ENCODE peak calls at places on chromosomes 12 and 14, in six cellular contexts. D is Panc1, I is brain microvascular endothelial cell, S is Peyer's patch, Y is substantia nigra, V is suprapubic skin. X is an unnamed sample.

GRCh38 chr12:24418157-24418556 is 468.7 kb upstream of the SOX5 start:
- DNase-seq in Y (no peak), S (no peak), D (no peak), I (no peak), V (no peak), X (no peak)

GRCh38 chr14:69877492-69877891 is 1.7 kb upstream of the SMOC1 start:
- DNase-seq in V (no peak), I (peak), Y (peak), D (peak), S (no peak), X (no peak)

GRCh38 chr12:31369712-31370521 is 44.0 kb upstream of the SINHCAF start:
- DNase-seq in V (no peak), Y (no peak), S (no peak), D (no peak), I (peak), X (no peak)

GRCh38 chr12:68871899-68872298 is 61.1 kb downstream of the CPM start:
- DNase-seq in Y (no peak), V (no peak), I (peak), D (no peak), S (no peak), X (peak)

GRCh38 chr14:59098377-59098776 is 90.1 kb upstream of the DAAM1 start:
- DNase-seq in V (no peak), Y (no peak), I (peak), S (no peak), D (no peak), X (no peak)

GRCh38 chr14:101456246-101457159 is 104.8 kb upstream of the DIO3 start:
- DNase-seq in Y (no peak), V (no peak), I (no peak), D (no peak), S (no peak), X (no peak)

GRCh38 chr12:124667671-124668337 is 100.4 kb upstream of the NCOR2 start:
- DNase-seq in S (no peak), I (no peak), Y (no peak), D (no peak), V (no peak), X (no peak)

GRCh38 chr12:52837781-52838736 is 3.9 kb upstream of the KRT79 start:
- DNase-seq in S (no peak), V (no peak), D (no peak), Y (no peak), I (peak), X (no peak)

GRCh38 chr12:45853550-45853949 is 124.0 kb downstream of the ARID2 start:
- DNase-seq in Y (no peak), V (no peak), D (no peak), I (no peak), S (no peak), X (no peak)

GRCh38 chr12:50458606-50459005 is 46.2 kb upstream of the DIP2B start:
- DNase-seq in V (no peak), I (no peak), D (no peak), Y (no peak), S (no peak), X (no peak)

GRCh38 chr12:95815635-95816212 is 25.2 kb upstream of the NTN4 start:
- DNase-seq in V (no peak), I (no peak), S (no peak), D (no peak), Y (no peak), X (no peak)

GRCh38 chr12:106247731-106248176 is at the start of gene CKAP4:
- DNase-seq in V (peak), Y (peak), S (peak), I (peak), D (no peak), X (peak)

GRCh38 chr12:78209851-78210493 is 379.3 kb downstream of the NAV3 start:
- DNase-seq in V (no peak), S (no peak), Y (peak), D (no peak), I (no peak), X (no peak)

GRCh38 chr14:104882325-104882973 is 17.4 kb downstream of the CEP170B start:
- DNase-seq in S (peak), D (no peak), I (no peak), V (no peak), Y (no peak), X (peak)

GRCh38 chr12:131011165-131012079 is 57.7 kb downstream of the ADGRD1 start:
- DNase-seq in Y (no peak), I (no peak), D (no peak), V (peak), S (no peak), X (no peak)

GRCh38 chr12:49482095-49483051 is 56.5 kb upstream of the KCNH3 start:
- DNase-seq in Y (no peak), D (no peak), V (no peak), I (no peak), S (no peak), X (no peak)

GRCh38 chr14:101564819-101565698 is 3.8 kb downstream of the DIO3 start:
- DNase-seq in Y (no peak), S (peak), I (no peak), D (no peak), V (no peak), X (no peak)

GRCh38 chr12:125310461-125310860 is 245.2 kb downstream of the AACS start:
- DNase-seq in Y (no peak), D (no peak), S (no peak), V (no peak), I (no peak), X (no peak)

GRCh38 chr14:57390806-57391562 is 598 bp downstream of the NAA30 start:
- DNase-seq in I (no peak), S (peak), V (no peak), Y (peak), D (no peak), X (peak)

GRCh38 chr14:63467440-63468072 is 75.6 kb downstream of the PPP2R5E start:
- DNase-seq in I (no peak), Y (no peak), V (no peak), S (no peak), D (no peak), X (no peak)

GRCh38 chr12:109203480-109203879 is 87.1 kb downstream of the ACACB start:
- DNase-seq in I (no peak), S (no peak), D (no peak), V (no peak), Y (no peak), X (no peak)

GRCh38 chr12:63922446-63922845 is 77.9 kb downstream of the SRGAP1 start:
- DNase-seq in Y (no peak), S (no peak), V (no peak), I (peak), D (no peak), X (no peak)

GRCh38 chr12:117646595-117646994 is 285.2 kb upstream of the NOS1 start:
- DNase-seq in S (no peak), I (no peak), D (no peak), V (no peak), Y (no peak), X (no peak)

GRCh38 chr12:96416033-96416790 is 16.0 kb upstream of the CDK17 start:
- DNase-seq in I (peak), S (no peak), V (no peak), Y (no peak), D (no peak), X (no peak)

GRCh38 chr14:106051790-106052189 is 525.4 kb downstream of the TMEM121 start:
- DNase-seq in I (no peak), V (no peak), D (no peak), Y (no peak), S (no peak), X (no peak)

GRCh38 chr14:29242755-29243340 is 476.3 kb downstream of the FOXG1 start:
- DNase-seq in V (no peak), S (no peak), I (no peak), D (no peak), Y (no peak), X (no peak)

GRCh38 chr12:31589582-31589895 is 1.4 kb downstream of the DENND5B start:
- DNase-seq in Y (no peak), I (no peak), S (no peak), V (peak), D (no peak), X (no peak)

GRCh38 chr12:114976959-114977358 is 293.0 kb upstream of the TBX3 start:
- DNase-seq in V (no peak), I (no peak), Y (no peak), S (no peak), D (peak), X (no peak)

GRCh38 chr14:86892167-86892956 is 1100.6 kb downstream of the GALC start:
- DNase-seq in I (no peak), Y (no peak), S (no peak), D (no peak), V (no peak), X (no peak)

GRCh38 chr12:47757840-47758583 is 668 bp downstream of the RAPGEF3 start:
- DNase-seq in S (no peak), Y (peak), V (no peak), I (no peak), D (no peak), X (no peak)

GRCh38 chr14:88359500-88359899 is 26.0 kb upstream of the SPATA7 start:
- DNase-seq in I (no peak), Y (peak), V (no peak), S (no peak), D (no peak), X (no peak)

GRCh38 chr14:89428556-89429196 is 11.6 kb upstream of the FOXN3 start:
- DNase-seq in D (no peak), I (no peak), Y (no peak), S (no peak), V (no peak), X (no peak)

GRCh38 chr14:101077511-101078074 is 174.1 kb upstream of the RTL1 start:
- DNase-seq in I (peak), D (no peak), S (no peak), Y (no peak), V (peak), X (no peak)

GRCh38 chr12:1935700-1936378 is 17.4 kb upstream of the CACNA2D4 start:
- DNase-seq in I (no peak), Y (peak), V (no peak), S (no peak), D (no peak), X (no peak)

GRCh38 chr12:1933342-1933992 is 15.0 kb upstream of the CACNA2D4 start:
- DNase-seq in D (no peak), S (no peak), V (peak), Y (no peak), I (no peak), X (no peak)

GRCh38 chr12:1934068-1934467 is 15.6 kb upstream of the CACNA2D4 start:
- DNase-seq in S (no peak), Y (no peak), I (no peak), D (no peak), V (no peak), X (no peak)

GRCh38 chr12:1935242-1935641 is 16.8 kb upstream of the CACNA2D4 start:
- DNase-seq in S (no peak), D (no peak), Y (no peak), I (no peak), V (no peak), X (no peak)

DNA sequence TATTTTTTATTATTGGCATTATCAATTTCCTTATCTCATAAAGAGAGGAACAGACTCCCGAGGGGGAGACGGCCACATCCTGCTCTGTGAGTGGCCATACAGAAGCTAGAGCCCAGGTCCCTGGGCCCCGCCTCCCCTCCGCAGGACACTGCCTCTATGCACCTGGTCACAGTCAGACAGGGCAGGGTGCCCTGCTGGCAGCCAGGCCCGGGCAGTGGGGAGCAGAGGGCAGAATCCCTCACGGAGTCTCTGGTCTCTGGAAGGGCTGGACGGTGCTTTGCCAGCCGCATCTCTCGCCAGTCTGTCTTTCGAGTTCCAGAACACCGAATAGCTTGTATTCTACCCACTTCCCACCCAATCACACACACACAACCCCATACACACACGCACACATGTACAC is 16.4 kb upstream of the CACNA2D4 start:
- DNase-seq in S (no peak), V (peak), Y (no peak), I (no peak), D (no peak), X (no peak)
- H3K27ac ChIP-seq in S (no peak), V (no peak), Y (peak), I (no peak), D (no peak), X (no peak)

GRCh38 chr12:57129311-57130288 is 1.3 kb downstream of the LRP1 start:
- DNase-seq in V (no peak), S (no peak), Y (no peak), D (no peak), I (no peak), X (no peak)
- H3K27ac ChIP-seq in V (peak), S (peak), Y (peak), D (no peak), I (no peak), X (no peak)

GRCh38 chr12:572532-572899 is 90.7 kb downstream of the NINJ2 start:
- DNase-seq in Y (no peak), V (no peak), D (peak), I (no peak), S (no peak), X (no peak)
- H3K27ac ChIP-seq in Y (no peak), V (peak), D (peak), I (no peak), S (no peak), X (no peak)

GRCh38 chr12:14278294-14278953 is 87.1 kb upstream of the ATF7IP start:
- DNase-seq in V (no peak), D (no peak), S (no peak), Y (no peak), I (no peak), X (no peak)

GRCh38 chr12:14283489-14284144 is 81.9 kb upstream of the ATF7IP start:
- DNase-seq in Y (no peak), V (no peak), D (no peak), I (no peak), S (no peak), X (no peak)

GRCh38 chr12:14281539-14281938 is 83.9 kb upstream of the ATF7IP start:
- DNase-seq in S (no peak), V (no peak), I (no peak), Y (no peak), D (no peak), X (no peak)

GRCh38 chr12:14279845-14280244 is 85.6 kb upstream of the ATF7IP start:
- DNase-seq in V (no peak), I (no peak), Y (no peak), S (no peak), D (no peak), X (no peak)

DNA sequence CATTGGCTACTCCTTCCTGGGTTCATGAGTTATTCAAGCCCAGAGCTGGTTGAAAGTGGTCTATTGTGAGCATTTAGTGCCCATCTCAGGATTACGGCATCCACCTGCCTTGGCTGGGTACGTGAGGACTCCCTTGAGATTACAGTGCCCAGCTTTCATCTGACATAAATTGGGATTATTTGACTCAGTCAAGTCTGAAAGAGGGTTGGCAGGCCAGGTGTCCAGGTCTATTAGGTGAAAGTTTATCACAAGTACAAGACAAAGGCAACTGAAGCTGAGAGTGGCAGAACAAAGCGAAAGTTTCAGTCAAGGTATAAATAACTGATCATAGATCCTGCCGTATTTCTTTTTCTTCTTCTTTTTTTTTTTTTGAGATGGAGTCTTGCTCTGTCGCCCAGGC is 84.6 kb upstream of the ATF7IP start:
- DNase-seq in S (no peak), I (no peak), V (no peak), Y (no peak), D (no peak), X (no peak)
- H3K27ac ChIP-seq in S (no peak), I (no peak), V (no peak), Y (no peak), D (no peak), X (no peak)